ENCODE peak calls at places on chromosomes 2 and 18, in seven cellular contexts. Q is amygdala; R is mesothelial cell of epicardium; A is breast epithelium; I is hypothalamus; K is heart left ventricle; T is stimulated activated CD8-positive, alpha-beta memory T cell treated with anti-CD3 and anti-CD28 coated beads, Interleukin-7, amount 100 ng/mL, for 4 hours. H is an unnamed sample.

GRCh38 chr2:66469219-66469902 is 34.4 kb downstream of the MEIS1 start:
- DNase-seq in I (no peak), K (no peak), R (no peak), A (no peak), T (no peak), Q (no peak), H (no peak)

GRCh38 chr2:26706616-26707473 is 14.3 kb downstream of the KCNK3 start:
- DNase-seq in K (peak; percentile 67), R (no peak), Q (no peak), I (no peak), T (no peak), A (no peak), H (no peak)

GRCh38 chr18:25941556-25941955 is 148.9 kb downstream of the SS18 start:
- DNase-seq in R (no peak), K (no peak), I (no peak), A (no peak), Q (no peak), T (no peak), H (no peak)

GRCh38 chr2:77566582-77566981 is 44.4 kb upstream of the LRRTM4 start:
- DNase-seq in A (no peak), I (no peak), K (no peak), T (no peak), Q (no peak), R (no peak), H (no peak)

GRCh38 chr2:11163439-11164317 is 8.4 kb downstream of the SLC66A3 start:
- DNase-seq in I (no peak), R (peak; percentile 24), K (no peak), Q (no peak), T (no peak), A (peak; percentile 16), H (no peak)

GRCh38 chr2:9237831-9238230 is 31.2 kb downstream of the ASAP2 start:
- DNase-seq in T (no peak), R (no peak), Q (no peak), A (no peak), K (no peak), I (no peak), H (no peak)

GRCh38 chr2:231807020-231807419 is 20.8 kb downstream of the COPS7B start:
- DNase-seq in T (no peak), K (no peak), Q (no peak), A (no peak), I (no peak), R (no peak), H (no peak)

GRCh38 chr18:75455249-75456183 is 28.0 kb upstream of the SMIM21 start:
- DNase-seq in R (peak; percentile 63), I (no peak), K (peak; percentile 43), T (no peak), Q (no peak), A (no peak), H (no peak)

GRCh38 chr2:100197643-100198153 is 55.3 kb upstream of the AFF3 start:
- DNase-seq in I (no peak), K (peak; percentile 83), R (peak; percentile 46), A (peak; percentile 58), T (no peak), Q (peak; percentile 14), H (no peak)

GRCh38 chr2:26541401-26542193 is 63.7 kb upstream of the OTOF start:
- DNase-seq in K (no peak), T (no peak), Q (no peak), R (no peak), I (no peak), A (no peak), H (no peak)

GRCh38 chr2:68936462-68936861 is 16.2 kb downstream of the GKN2 start:
- DNase-seq in I (no peak), K (no peak), A (no peak), R (no peak), T (no peak), Q (no peak), H (no peak)

GRCh38 chr2:166700079-166700478 is 188.2 kb upstream of the XIRP2 start:
- DNase-seq in T (no peak), R (no peak), A (no peak), I (no peak), K (no peak), Q (no peak), H (no peak)

GRCh38 chr2:141728142-141728541 is 402.7 kb downstream of the LRP1B start:
- DNase-seq in K (no peak), A (no peak), R (no peak), Q (no peak), T (no peak), I (no peak), H (no peak)

GRCh38 chr18:62452280-62452824 is 70.5 kb upstream of the ZCCHC2 start:
- DNase-seq in T (no peak), A (peak; percentile 48), R (no peak), Q (no peak), I (no peak), K (no peak), H (no peak)

GRCh38 chr18:51630706-51631105 is 433.2 kb upstream of the MEX3C start:
- DNase-seq in A (no peak), Q (no peak), R (no peak), K (no peak), I (no peak), T (no peak), H (no peak)

GRCh38 chr2:231786177-231786916 is at the start of gene COPS7B:
- DNase-seq in Q (peak; percentile 66), A (peak; percentile 59), T (peak; percentile 69), R (peak; percentile 89), I (peak; percentile 68), K (peak; percentile 82), H (peak; percentile 79)

GRCh38 chr18:68316636-68317035 is 398.3 kb downstream of the TMX3 start:
- DNase-seq in Q (no peak), A (no peak), K (no peak), R (no peak), I (no peak), T (no peak), H (no peak)

GRCh38 chr2:55804535-55804934 is 110.9 kb upstream of the PNPT1 start:
- DNase-seq in K (no peak), T (no peak), I (no peak), R (no peak), Q (peak; percentile 61), A (no peak), H (no peak)

GRCh38 chr2:161434127-161434526 is 18.0 kb downstream of the TBR1 start:
- DNase-seq in A (no peak), K (no peak), T (no peak), I (no peak), R (no peak), Q (no peak), H (no peak)

GRCh38 chr18:76619342-76620315 is 124.6 kb upstream of the ZNF516 start:
- DNase-seq in T (no peak), I (peak; percentile 52), K (peak; percentile 74), R (peak; percentile 55), Q (no peak), A (peak; percentile 80), H (no peak)

GRCh38 chr2:188870289-188870688 is 103.9 kb upstream of the COL3A1 start:
- DNase-seq in Q (no peak), K (no peak), I (no peak), R (no peak), T (no peak), A (no peak), H (no peak)

GRCh38 chr2:97722227-97722626 is 8.9 kb downstream of the ZAP70 start:
- DNase-seq in T (no peak), I (no peak), K (no peak), Q (no peak), A (no peak), R (no peak), H (no peak)

GRCh38 chr2:201607568-201607967 is 35.7 kb downstream of the TMEM237 start:
- DNase-seq in R (no peak), T (no peak), I (no peak), Q (no peak), A (no peak), K (no peak), H (no peak)

GRCh38 chr2:26577442-26578433 is 63.4 kb downstream of the CIB4 start:
- DNase-seq in R (peak; percentile 79), A (peak; percentile 40), T (peak; percentile 12), Q (peak; percentile 19), K (peak; percentile 67), I (no peak), H (peak; percentile 62)

GRCh38 chr2:150486539-150487484 is 655 bp downstream of the RND3 start:
- DNase-seq in I (no peak), A (peak; percentile 47), T (no peak), K (peak; percentile 45), Q (no peak), R (peak; percentile 50), H (peak; percentile 10)